ENCODE peak calls at places on chromosomes 16 and 17, in four cellular contexts. W, J, D and X are unnamed samples.

GRCh38 chr16:27670071-27670825 is 120.3 kb downstream of the KATNIP start:
- DNase-seq in W (no peak), J (no peak), D (no peak), X (no peak)

GRCh38 chr16:14284930-14285541 is 213.9 kb downstream of the MRTFB start:
- DNase-seq in W (no peak), J (no peak), D (no peak), X (peak)

GRCh38 chr17:1764274-1764673 is 2.4 kb downstream of the SERPINF1 start:
- DNase-seq in W (no peak), J (peak), D (peak), X (peak)

GRCh38 chr17:38528101-38528500 is 77.7 kb downstream of the SRCIN1 start:
- DNase-seq in W (no peak), J (no peak), D (no peak), X (no peak)

GRCh38 chr17:2195729-2196128 is 107.9 kb downstream of the SMG6 start:
- DNase-seq in W (no peak), J (no peak), D (no peak), X (no peak)

GRCh38 chr17:3750926-3751325 is 27.2 kb downstream of the HASPIN start:
- DNase-seq in W (no peak), J (no peak), D (peak), X (no peak)

GRCh38 chr17:77571562-77571981 is 386.9 kb upstream of the TNRC6C start:
- DNase-seq in W (no peak), J (no peak), D (peak), X (peak)

GRCh38 chr17:73262676-73263642 is 1.3 kb upstream of the CPSF4L start:
- DNase-seq in W (no peak), J (no peak), D (no peak), X (peak)

GRCh38 chr17:15119928-15120327 is 145.2 kb downstream of the PMP22 start:
- DNase-seq in W (no peak), J (no peak), D (no peak), X (no peak)

GRCh38 chr17:15269690-15270089 is 4.6 kb upstream of the PMP22 start:
- DNase-seq in W (no peak), J (no peak), D (no peak), X (no peak)

GRCh38 chr17:65163990-65164495 is 26.9 kb downstream of the RGS9 start:
- DNase-seq in W (no peak), J (peak), D (no peak), X (no peak)

GRCh38 chr17:13410874-13411273 is 190.9 kb downstream of the HS3ST3A1 start:
- DNase-seq in W (no peak), J (no peak), D (no peak), X (no peak)

GRCh38 chr16:57734925-57735754 is 430 bp upstream of the KATNB1 start:
- DNase-seq in W (peak), J (peak), D (peak), X (peak)

GRCh38 chr17:71986886-71987285 is 133.9 kb upstream of the SOX9 start:
- DNase-seq in W (no peak), J (no peak), D (no peak), X (no peak)

GRCh38 chr17:75783803-75784472 is 668 bp upstream of the UNK start:
- DNase-seq in W (no peak), J (no peak), D (no peak), X (no peak)

GRCh38 chr17:6365187-6365943 is 69.6 kb downstream of the AIPL1 start:
- DNase-seq in W (no peak), J (no peak), D (no peak), X (no peak)

GRCh38 chr17:27218719-27219488 is 75.0 kb upstream of the WSB1 start:
- DNase-seq in W (no peak), J (peak), D (no peak), X (no peak)

GRCh38 chr17:67238976-67239375 is 6.0 kb downstream of the HELZ start:
- DNase-seq in W (no peak), J (no peak), D (no peak), X (no peak)

GRCh38 chr16:11354733-11355574 is 9.7 kb downstream of the RMI2 start:
- DNase-seq in W (no peak), J (peak), D (peak), X (peak)

GRCh38 chr17:4710693-4711634 is 532 bp downstream of the ARRB2 start:
- DNase-seq in W (no peak), J (no peak), D (peak), X (no peak)

GRCh38 chr17:67548693-67549092 is 169.0 kb upstream of the NOL11 start:
- DNase-seq in W (no peak), J (no peak), D (no peak), X (no peak)

GRCh38 chr17:59287452-59287851 is 44.0 kb upstream of the YPEL2 start:
- DNase-seq in W (no peak), J (no peak), D (no peak), X (no peak)

GRCh38 chr17:60926466-60927183 is 249.0 kb downstream of the BCAS3 start:
- DNase-seq in W (no peak), J (no peak), D (no peak), X (no peak)

GRCh38 chr17:39028690-39029089 is 61.5 kb upstream of the FBXO47 start:
- DNase-seq in W (no peak), J (no peak), D (no peak), X (no peak)

GRCh38 chr17:79984877-79985276 is 50.8 kb downstream of the TBC1D16 start:
- DNase-seq in W (no peak), J (no peak), D (no peak), X (no peak)

GRCh38 chr16:6125483-6126259 is 1028.1 kb upstream of the EEF2KMT start:
- DNase-seq in W (no peak), J (no peak), D (no peak), X (no peak)

GRCh38 chr17:79531191-79531590 is 79.7 kb downstream of the RBFOX3 start:
- DNase-seq in W (no peak), J (no peak), D (no peak), X (no peak)

GRCh38 chr16:85428168-85428898 is 184.8 kb upstream of the GSE1 start:
- DNase-seq in W (no peak), J (peak), D (no peak), X (no peak)

GRCh38 chr17:49214665-49215360 is 4.3 kb downstream of the ABI3 start:
- DNase-seq in W (no peak), J (peak), D (no peak), X (no peak)

GRCh38 chr17:59845595-59846390 is 47.0 kb downstream of the TUBD1 start:
- DNase-seq in W (no peak), J (peak), D (no peak), X (no peak)

GRCh38 chr16:72612271-72612670 is 435.7 kb downstream of the ZFHX3 start:
- DNase-seq in W (no peak), J (no peak), D (no peak), X (no peak)

GRCh38 chr17:60947100-60947499 is 269.4 kb downstream of the BCAS3 start:
- DNase-seq in W (no peak), J (no peak), D (no peak), X (peak)

GRCh38 chr17:27646232-27646631 is 15.2 kb downstream of the LGALS9 start:
- DNase-seq in W (no peak), J (no peak), D (no peak), X (no peak)

GRCh38 chr17:69047368-69048263 is 13.1 kb downstream of the ABCA9 start:
- DNase-seq in W (no peak), J (no peak), D (no peak), X (peak)

GRCh38 chr17:1475321-1475854 is 17.1 kb downstream of the MYO1C start:
- DNase-seq in W (no peak), J (no peak), D (no peak), X (no peak)

GRCh38 chr16:72149676-72150464 is 22.1 kb downstream of the PMFBP1 start:
- DNase-seq in W (no peak), J (no peak), D (no peak), X (no peak)

GRCh38 chr17:71142333-71142732 is 973.0 kb downstream of the KCNJ2 start:
- DNase-seq in W (no peak), J (no peak), D (no peak), X (no peak)